ENCODE peak calls at places on chromosomes 12 and 14, in eight cellular contexts. Q is fibroblast of lung; R is KBM-7; C is uterus; N is HT1080; S is IMR-90; M is PC-3; L is stimulated activated CD8-positive, alpha-beta memory T cell treated with anti-CD3 and anti-CD28 coated beads, Interleukin-15, amount 100 ng/mL, for 24 hours. A is an unnamed sample.

GRCh38 chr14:67068246-67068645 is 121.0 kb upstream of the GARIN2 start:
- DNase-seq in Q (peak), R (no peak), C (no peak), S (peak), M (no peak), N (no peak), L (no peak), A (no peak)

GRCh38 chr12:122318607-122319311 is 52.5 kb upstream of the VPS33A start:
- DNase-seq in C (no peak), M (peak), N (peak), L (no peak), R (no peak), S (peak), Q (peak), A (peak)

GRCh38 chr14:59997496-59997895 is 77.6 kb downstream of the LRRC9 start:
- DNase-seq in R (no peak), S (no peak), C (no peak), M (peak), N (no peak), L (no peak), Q (peak), A (no peak)

GRCh38 chr14:65412881-65413738 is 580 bp downstream of the FUT8 start:
- DNase-seq in Q (peak), M (peak), L (peak), S (peak), N (peak), C (peak), R (peak), A (peak)

GRCh38 chr12:586318-587071 is 76.8 kb downstream of the NINJ2 start:
- DNase-seq in R (no peak), C (no peak), N (no peak), S (no peak), L (no peak), Q (no peak), M (no peak), A (no peak)

GRCh38 chr12:103301642-103302620 is 193.8 kb downstream of the C12orf42 start:
- DNase-seq in S (no peak), R (no peak), C (no peak), L (no peak), Q (no peak), N (no peak), M (no peak), A (no peak)

GRCh38 chr14:23021969-23022368 is 12.0 kb upstream of the C14orf93 start:
- DNase-seq in S (no peak), C (no peak), N (no peak), Q (no peak), R (no peak), L (no peak), M (no peak), A (no peak)

GRCh38 chr14:104547998-104548700 is 31.4 kb upstream of the C14orf180 start:
- DNase-seq in S (no peak), R (no peak), C (no peak), M (no peak), N (no peak), L (no peak), Q (no peak), A (no peak)

GRCh38 chr14:74551903-74552371 is 58.4 kb downstream of the ISCA2 start:
- DNase-seq in C (no peak), N (no peak), Q (no peak), M (no peak), L (no peak), S (no peak), R (no peak), A (no peak)

GRCh38 chr14:68018598-68018997 is 199.0 kb downstream of the RAD51B start:
- DNase-seq in N (no peak), L (no peak), Q (peak), C (no peak), R (no peak), M (peak), S (no peak), A (no peak)

GRCh38 chr12:3218150-3218845 is 141.1 kb downstream of the TSPAN9 start:
- DNase-seq in R (no peak), N (peak), Q (peak), S (peak), C (peak), M (no peak), L (no peak), A (peak)

GRCh38 chr12:18798445-18799139 is 60.7 kb downstream of the CAPZA3 start:
- DNase-seq in Q (peak), S (no peak), C (no peak), L (no peak), M (no peak), N (no peak), R (no peak), A (peak)

GRCh38 chr12:27246141-27246540 is 2.1 kb downstream of the STK38L start:
- DNase-seq in R (no peak), S (no peak), L (no peak), C (no peak), M (no peak), N (no peak), Q (no peak), A (no peak)

GRCh38 chr14:71155743-71156142 is 248.5 kb downstream of the PCNX1 start:
- DNase-seq in L (no peak), C (no peak), N (no peak), M (no peak), S (no peak), Q (no peak), R (no peak), A (no peak)

GRCh38 chr14:91814317-91814716 is 53.0 kb downstream of the TC2N start:
- DNase-seq in M (no peak), S (no peak), N (no peak), C (no peak), R (no peak), L (no peak), Q (no peak), A (no peak)

GRCh38 chr14:50666772-50667490 is 1.2 kb downstream of the SAV1 start:
- DNase-seq in R (peak), N (peak), S (peak), M (peak), C (peak), Q (peak), L (no peak), A (peak)

GRCh38 chr12:94618995-94619695 is 31.2 kb downstream of the TMCC3 start:
- DNase-seq in Q (peak), M (peak), C (no peak), L (no peak), S (peak), R (no peak), N (peak), A (peak)

GRCh38 chr12:121248611-121249010 is 38.7 kb downstream of the P2RX4 start:
- DNase-seq in M (no peak), L (no peak), R (no peak), C (no peak), Q (no peak), N (no peak), S (no peak), A (no peak)

GRCh38 chr12:124147030-124147429 is 147.9 kb upstream of the RFLNA start:
- DNase-seq in Q (no peak), R (no peak), M (no peak), C (no peak), S (no peak), L (no peak), N (no peak), A (no peak)

GRCh38 chr12:2113080-2113479 is 60.3 kb downstream of the CACNA1C start:
- DNase-seq in R (no peak), S (no peak), L (no peak), M (no peak), N (no peak), Q (no peak), C (no peak), A (no peak)

GRCh38 chr14:74614508-74615495 is 2.8 kb upstream of the LTBP2 start:
- DNase-seq in L (no peak), C (no peak), S (no peak), Q (peak), M (peak), R (no peak), N (peak), A (no peak)

GRCh38 chr14:69996197-69996596 is 117.0 kb downstream of the SMOC1 start:
- DNase-seq in M (peak), C (no peak), N (peak), L (no peak), R (no peak), Q (peak), S (peak), A (peak)

GRCh38 chr12:57435288-57435687 is 704 bp downstream of the INHBC start:
- DNase-seq in S (no peak), R (peak), N (no peak), L (no peak), C (no peak), M (no peak), Q (no peak), A (no peak)

GRCh38 chr12:109461049-109461845 is 15.9 kb downstream of the KCTD10 start:
- DNase-seq in Q (peak), M (peak), L (no peak), N (peak), S (peak), C (no peak), R (peak), A (no peak)

GRCh38 chr12:34257093-34257492 is 234.8 kb downstream of the ALG10 start:
- DNase-seq in R (no peak), C (no peak), L (no peak), S (no peak), M (peak), N (no peak), Q (no peak), A (no peak)

GRCh38 chr14:22536853-22537338 is 52.1 kb downstream of the DAD1 start:
- DNase-seq in S (peak), Q (peak), R (peak), M (peak), N (peak), L (no peak), C (peak), A (peak)

GRCh38 chr14:72573725-72574426 is 320.0 kb downstream of the DPF3 start:
- DNase-seq in S (no peak), L (no peak), C (no peak), M (no peak), R (no peak), Q (no peak), N (no peak), A (no peak)

GRCh38 chr14:89912667-89913211 is 41.8 kb downstream of the EFCAB11 start:
- DNase-seq in C (peak), N (peak), R (peak), L (no peak), S (peak), M (peak), Q (peak), A (peak)

GRCh38 chr12:123050331-123050809 is 69.9 kb downstream of the ARL6IP4 start:
- DNase-seq in Q (peak), N (peak), M (peak), C (peak), S (peak), L (no peak), R (no peak), A (no peak)

GRCh38 chr12:31880340-31880739 is 78.9 kb upstream of the RESF1 start:
- DNase-seq in N (no peak), L (no peak), R (no peak), C (no peak), Q (peak), S (no peak), M (no peak), A (no peak)